ENCODE peak calls at places on chromosome 9, in four cellular contexts. W is NCI-H82; A is activated gamma-delta T cell treated with anti-CD3 and anti-CD28 coated beads, Interleukin-2, amount 50 U/mL, for 16 hours; B is NCI-H345. R is an unnamed sample.

GRCh38 chr9:129839324-129840023 is 4.2 kb downstream of the USP20 start:
- DNase-seq in W (no peak), A (no peak), B (no peak), R (peak; percentile 88)

GRCh38 chr9:105385372-105385985 is 62.4 kb upstream of the FSD1L start:
- DNase-seq in W (no peak), A (no peak), B (no peak), R (no peak)

GRCh38 chr9:98678244-98678842 is 30.4 kb downstream of the GABBR2 start:
- DNase-seq in W (peak; percentile 11), A (no peak), B (no peak), R (no peak)

GRCh38 chr9:127742435-127743088 is 7.5 kb upstream of the TOR2A start:
- DNase-seq in W (peak; percentile 98), A (no peak), B (no peak), R (peak; percentile 93)

GRCh38 chr9:136965771-136966484 is 11.4 kb upstream of the PTGDS start:
- DNase-seq in W (no peak), A (peak; percentile 20), B (no peak), R (peak; percentile 93)

GRCh38 chr9:107612136-107612535 is 122.6 kb upstream of the KLF4 start:
- DNase-seq in W (no peak), A (no peak), B (no peak), R (no peak)

GRCh38 chr9:112925058-112925641 is 34.5 kb upstream of the SLC46A2 start:
- DNase-seq in W (peak; percentile 80), A (no peak), B (peak; percentile 40), R (peak; percentile 72)

GRCh38 chr9:137307255-137308101 is 5.4 kb upstream of the NRARP start:
- DNase-seq in W (no peak), A (no peak), B (no peak), R (peak; percentile 82)

GRCh38 chr9:103364753-103365152 is 369.6 kb downstream of the CYLC2 start:
- DNase-seq in W (no peak), A (no peak), B (no peak), R (no peak)

GRCh38 chr9:98908897-98909634 is 34.6 kb upstream of the COL15A1 start:
- DNase-seq in W (no peak), A (no peak), B (no peak), R (peak; percentile 90)

GRCh38 chr9:87445646-87446045 is 52.0 kb upstream of the DAPK1 start:
- DNase-seq in W (peak; percentile 43), A (no peak), B (no peak), R (no peak)

GRCh38 chr9:111914749-111915424 is 18.3 kb downstream of the UGCG start:
- DNase-seq in W (peak; percentile 73), A (no peak), B (peak; percentile 66), R (no peak)

GRCh38 chr9:92808726-92809451 is 44.3 kb upstream of the BICD2 start:
- DNase-seq in W (peak; percentile 85), A (peak; percentile 13), B (peak; percentile 62), R (peak; percentile 92)

R was measured in osteoblast.